ENCODE peak calls at places on chromosomes 6 and 20, in eight cellular contexts. P, C, U, I, R, W, G and X are unnamed samples. For H3K4me1, the result is how much of the 10 kb centered on the place peaks cover.

GRCh38 chr6:149147939-149148718 is 169.4 kb upstream of the TAB2 start:
- DNase-seq in R (no peak), I (no peak), W (no peak), G (no peak), P (no peak), U (no peak), C (no peak), X (no peak)

GRCh38 chr6:38528196-38528965 is 111.3 kb downstream of the BTBD9 start:
- DNase-seq in P (no peak), R (no peak), U (no peak), I (peak), W (no peak), G (no peak), C (no peak), X (no peak)

GRCh38 chr6:8627085-8627861 is 191.9 kb upstream of the SLC35B3 start:
- DNase-seq in W (no peak), I (peak), R (no peak), U (no peak), C (no peak), G (no peak), P (no peak), X (no peak)

GRCh38 chr6:98846021-98846380 is 11.6 kb downstream of the POU3F2 start:
- DNase-seq in R (no peak), P (no peak), I (no peak), W (no peak), U (no peak), G (no peak), C (no peak), X (no peak)

GRCh38 chr20:49276895-49277785 is 717 bp downstream of the ZNFX1 start:
- DNase-seq in W (no peak), G (peak), I (no peak), P (peak), R (peak), U (peak), C (no peak), X (peak)

GRCh38 chr20:41654884-41655283 is 36.7 kb upstream of the CHD6 start:
- DNase-seq in R (no peak), U (no peak), P (no peak), W (no peak), C (no peak), I (peak), G (no peak), X (no peak)

GRCh38 chr6:169618526-169619490 is 83.0 kb downstream of the WDR27 start:
- DNase-seq in W (no peak), G (no peak), U (no peak), I (peak), P (no peak), R (no peak), C (no peak), X (no peak)

GRCh38 chr20:53660078-53660909 is 66.7 kb upstream of the ZNF217 start:
- DNase-seq in G (peak), W (no peak), P (no peak), R (no peak), C (no peak), I (peak), U (peak), X (peak)

GRCh38 chr20:62066339-62066982 is 780 bp upstream of the TAF4 start:
- DNase-seq in C (no peak), P (peak), U (peak), I (peak), W (no peak), G (peak), R (peak), X (peak)

GRCh38 chr6:11094411-11094851 is 797 bp downstream of the SMIM13 start:
- DNase-seq in W (no peak), C (no peak), U (peak), I (peak), R (no peak), P (peak), G (peak), X (peak)

GRCh38 chr6:7721654-7722053 is 4.2 kb upstream of the BMP6 start:
- DNase-seq in U (no peak), W (no peak), G (no peak), R (no peak), C (no peak), P (no peak), I (peak), X (no peak)

GRCh38 chr6:126661646-126662045 is 321.7 kb downstream of the CENPW start:
- DNase-seq in P (no peak), W (no peak), G (no peak), I (peak), U (no peak), R (no peak), C (no peak), X (no peak)

GRCh38 chr6:28567506-28567905 is 41.8 kb downstream of the GPX5 start:
- DNase-seq in G (no peak), U (no peak), W (no peak), R (no peak), I (no peak), P (no peak), C (no peak), X (no peak)

GRCh38 chr6:53701333-53702073 is 35.9 kb upstream of the KLHL31 start:
- DNase-seq in C (no peak), P (no peak), W (no peak), I (no peak), G (no peak), U (no peak), R (no peak), X (no peak)

GRCh38 chr6:137926207-137926731 is 59.2 kb downstream of the TNFAIP3 start:
- DNase-seq in G (no peak), I (peak), U (peak), R (no peak), C (no peak), W (no peak), P (no peak), X (no peak)

GRCh38 chr6:139839506-139840156 is 465.2 kb upstream of the CITED2 start:
- DNase-seq in P (peak), C (no peak), I (no peak), U (no peak), R (no peak), W (no peak), G (no peak), X (peak)

GRCh38 chr20:34089655-34090324 is 22.3 kb downstream of the EIF2S2 start:
- DNase-seq in I (no peak), W (no peak), U (no peak), R (no peak), G (no peak), C (no peak), P (no peak), X (no peak)

GRCh38 chr20:59042151-59042795 is at the start of gene PRELID3B:
- DNase-seq in R (no peak), C (no peak), P (no peak), U (no peak), I (peak), G (no peak), W (no peak), X (no peak)

GRCh38 chr6:112956696-112957525 is 609.8 kb downstream of the RFPL4B start:
- DNase-seq in R (no peak), P (no peak), U (no peak), C (no peak), W (no peak), I (peak), G (peak), X (no peak)

GRCh38 chr6:30741789-30742315 is 635 bp downstream of the FLOT1 start:
- DNase-seq in U (no peak), G (no peak), C (no peak), I (no peak), R (no peak), W (no peak), P (no peak), X (no peak)

GRCh38 chr6:155171747-155172191 is 92.0 kb upstream of the CLDN20 start:
- DNase-seq in C (no peak), P (no peak), I (peak), R (no peak), U (no peak), G (no peak), W (no peak), X (no peak)

GRCh38 chr6:168387426-168387825 is 53.6 kb upstream of the SMOC2 start:
- DNase-seq in C (no peak), I (no peak), G (no peak), U (no peak), W (no peak), R (no peak), P (no peak), X (no peak)

GRCh38 chr6:106773482-106773881 is 144.1 kb downstream of the QRSL1 start:
- DNase-seq in G (no peak), W (no peak), R (peak), U (no peak), I (no peak), C (no peak), P (no peak), X (no peak)

DNA sequence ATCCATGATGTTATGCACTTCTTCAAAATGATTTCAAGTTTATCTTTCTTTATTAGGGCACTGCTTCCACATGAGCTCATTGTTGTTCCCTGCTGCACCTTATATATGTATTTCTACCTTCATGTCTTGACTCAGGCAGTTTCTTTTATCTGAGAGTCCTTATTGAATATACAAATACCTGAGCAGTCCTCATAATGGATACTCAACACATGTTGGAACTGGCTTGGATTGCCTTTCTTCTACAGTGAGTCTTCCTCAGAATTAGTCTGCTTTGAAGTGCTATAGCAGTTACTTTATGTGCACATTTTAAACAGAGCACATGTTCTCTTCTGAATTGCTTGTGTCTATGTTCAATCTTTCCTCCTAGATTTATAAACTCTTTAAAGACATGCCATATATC is 45.3 kb upstream of the LOC128125822 start:
- DNase-seq in P (no peak), R (no peak), C (no peak), W (no peak), G (no peak), U (no peak), I (no peak), X (no peak)
- H3K4me1 ChIP-seq in P (under half), R (under half), C (under half), W (under half), G (under half), U (under half), I (under half), X (under half)

GRCh38 chr6:3227363-3228045 is at the start of gene TUBB2B:
- DNase-seq in P (no peak), I (no peak), U (peak), C (no peak), W (no peak), R (no peak), G (peak), X (no peak)

GRCh38 chr6:3228046-3228671 is 706 bp upstream of the TUBB2B start:
- DNase-seq in W (no peak), C (no peak), R (no peak), P (no peak), G (no peak), I (no peak), U (no peak), X (no peak)

GRCh38 chr6:3229566-3230274 is 2.3 kb upstream of the TUBB2B start:
- DNase-seq in G (no peak), C (no peak), I (no peak), R (no peak), P (no peak), W (no peak), U (peak), X (peak)

GRCh38 chr6:3228791-3229565 is 1.5 kb upstream of the TUBB2B start:
- DNase-seq in G (no peak), I (no peak), R (no peak), P (no peak), U (no peak), C (no peak), W (no peak), X (peak)

GRCh38 chr6:3226422-3227362 is 761 bp downstream of the TUBB2B start:
- DNase-seq in W (no peak), C (no peak), I (no peak), G (peak), R (no peak), U (peak), P (no peak), X (no peak)
- H3K27ac ChIP-seq in W (peak), C (peak), I (no peak), G (no peak), R (no peak), U (no peak), P (no peak), X (no peak)

DNA sequence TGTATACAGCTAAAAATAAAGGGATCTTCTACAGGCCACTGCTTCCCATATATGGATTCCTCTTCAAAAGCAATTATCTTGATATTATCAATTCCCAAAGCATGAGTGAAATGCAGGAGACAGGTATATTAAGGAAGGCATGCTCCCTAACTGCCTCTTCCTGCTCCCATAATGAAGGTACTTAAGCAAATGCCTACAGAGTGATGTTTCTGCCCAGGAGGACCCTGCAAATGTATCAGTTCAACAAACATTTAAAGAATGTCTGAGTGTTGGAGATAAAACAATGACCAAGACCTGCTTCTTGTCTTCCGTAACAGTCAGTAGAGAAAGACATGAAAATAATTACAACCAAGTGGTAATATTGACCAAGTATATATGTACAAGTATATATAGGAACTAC is 4.2 kb downstream of the UBE2J1 start:
- DNase-seq in C (no peak), I (no peak), R (no peak), G (no peak), P (no peak), W (no peak), U (no peak), X (no peak)
- TF ChIP-seq CTCF in C (no peak), I (no peak), R (no peak), G (no peak), P (no peak), W (no peak), U (no peak), X (no peak)

GRCh38 chr6:42771741-42772100 is 10.1 kb upstream of the BICRAL start:
- DNase-seq in G (no peak), C (no peak), P (no peak), U (no peak), W (no peak), R (no peak), I (no peak), X (no peak)
- H3K4me1 ChIP-seq in G (under half), C (under half), P (under half), U (under half), W (under half), R (under half), I (under half), X (under half)

DNA sequence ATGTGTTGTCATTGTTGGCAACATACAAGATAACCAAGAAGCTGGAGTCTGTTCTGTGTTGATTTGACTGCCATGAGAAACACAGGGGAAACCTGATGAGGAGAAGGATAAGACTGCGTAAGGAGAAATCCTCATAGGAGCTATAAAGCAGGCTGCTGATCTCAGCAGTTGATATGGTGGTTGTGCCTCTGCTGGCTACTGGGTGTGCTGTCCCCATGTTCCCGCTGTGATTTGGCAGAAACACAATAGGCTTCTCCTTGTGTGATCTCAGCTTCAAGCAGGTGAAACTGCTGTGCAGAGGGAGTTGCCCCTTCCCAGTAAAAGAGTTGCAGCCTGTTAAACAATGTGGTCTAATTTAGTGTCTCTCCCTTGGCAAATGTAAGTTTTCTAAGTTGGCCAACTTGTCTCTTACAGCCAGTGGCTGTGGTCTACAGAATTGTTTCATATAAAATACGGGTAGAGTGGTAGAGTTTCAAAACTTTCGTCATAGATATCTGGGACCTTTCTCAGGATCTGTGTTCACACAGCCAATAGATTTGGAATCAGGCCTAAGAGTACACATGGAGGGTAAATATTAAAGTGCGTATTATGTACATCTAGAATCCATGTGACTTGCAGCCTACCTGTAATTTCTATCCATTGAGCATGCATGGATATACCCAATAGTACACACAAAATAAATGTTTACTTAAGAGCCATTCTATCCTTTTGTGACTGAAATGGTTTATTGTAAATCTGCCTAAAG is 78.4 kb downstream of the RNF144B start:
- DNase-seq in I (no peak), P (no peak), C (no peak), R (no peak), G (no peak), W (no peak), U (no peak), X (no peak)
- H3K27ac ChIP-seq in I (no peak), P (no peak), C (no peak), R (no peak), G (no peak), W (no peak), U (peak), X (no peak)